ENCODE peak calls at places on chromosomes 7 and 10, in seven cellular contexts. B, F, K, Z, I, G and E are unnamed samples.

GRCh38 chr7:151113344-151114150 is 27.3 kb downstream of the AGAP3 start:
- DNase-seq in I (peak; percentile 82), B (peak; percentile 59), Z (peak; percentile 80), G (no peak), K (no peak), F (peak; percentile 88), E (peak; percentile 22)

GRCh38 chr10:14039968-14040668 is 290.6 kb downstream of the FRMD4A start:
- DNase-seq in K (no peak), B (peak; percentile 95), I (no peak), Z (peak; percentile 88), G (no peak), F (no peak), E (no peak)

GRCh38 chr7:102860351-102860811 is 52.4 kb upstream of the LRRC17 start:
- DNase-seq in I (no peak), Z (peak; percentile 93), B (peak; percentile 75), G (no peak), K (no peak), F (peak; percentile 47), E (peak; percentile 99)

GRCh38 chr10:119479048-119479394 is 63.5 kb downstream of the RGS10 start:
- DNase-seq in I (no peak), G (peak; percentile 45), Z (no peak), F (no peak), B (no peak), K (no peak), E (no peak)

GRCh38 chr10:81498152-81498551 is 376.8 kb upstream of the NRG3 start:
- DNase-seq in B (no peak), K (no peak), G (no peak), I (no peak), F (no peak), Z (no peak), E (no peak)

GRCh38 chr7:46139079-46139478 is 218.0 kb upstream of the IGFBP3 start:
- DNase-seq in B (peak; percentile 66), K (peak; percentile 4), I (no peak), G (no peak), F (peak; percentile 76), Z (peak; percentile 71), E (no peak)

GRCh38 chr10:28684986-28685580 is 7.8 kb downstream of the BAMBI start:
- DNase-seq in Z (no peak), B (no peak), I (no peak), G (no peak), F (no peak), K (no peak), E (no peak)

GRCh38 chr7:26348234-26348851 is 56.7 kb downstream of the SNX10 start:
- DNase-seq in F (no peak), G (no peak), K (no peak), B (no peak), I (no peak), Z (no peak), E (no peak)

GRCh38 chr10:122650331-122650730 is 49.3 kb downstream of the C10orf120 start:
- DNase-seq in B (no peak), K (no peak), G (no peak), I (no peak), Z (no peak), F (no peak), E (no peak)

GRCh38 chr7:128189231-128189930 is 51.7 kb upstream of the LEP start:
- DNase-seq in G (no peak), K (no peak), B (no peak), F (no peak), Z (no peak), I (no peak), E (no peak)

GRCh38 chr10:14571866-14572507 is 202.7 kb downstream of the FAM107B start:
- DNase-seq in I (peak; percentile 71), Z (peak; percentile 60), F (no peak), G (no peak), B (no peak), K (peak; percentile 32), E (no peak)

GRCh38 chr10:17061418-17061817 is 68.2 kb downstream of the CUBN start:
- DNase-seq in K (no peak), Z (peak; percentile 30), I (no peak), B (no peak), G (no peak), F (no peak), E (no peak)

GRCh38 chr7:104366390-104366789 is 38.0 kb downstream of the LHFPL3 start:
- DNase-seq in B (no peak), K (no peak), F (no peak), Z (no peak), I (no peak), G (no peak), E (no peak)

GRCh38 chr10:7409045-7409731 is 1.6 kb downstream of the SFMBT2 start:
- DNase-seq in F (no peak), G (peak; percentile 45), I (peak; percentile 46), B (no peak), Z (peak; percentile 14), K (peak; percentile 84), E (no peak)

GRCh38 chr7:6615853-6616555 is 594 bp downstream of the ZNF853 start:
- DNase-seq in G (no peak), K (no peak), F (no peak), Z (no peak), I (no peak), B (no peak), E (no peak)

GRCh38 chr10:132827423-132827789 is 41.5 kb upstream of the NKX6-2 start:
- DNase-seq in F (no peak), K (no peak), G (no peak), B (no peak), Z (no peak), I (no peak), E (no peak)

GRCh38 chr7:80277434-80278427 is 143.1 kb downstream of the GNAI1 start:
- DNase-seq in Z (peak; percentile 53), I (peak; percentile 69), B (peak; percentile 55), K (no peak), G (no peak), F (peak; percentile 77), E (peak; percentile 70)

GRCh38 chr7:30687604-30688003 is 5.3 kb upstream of the CRHR2 start:
- DNase-seq in G (no peak), K (no peak), Z (no peak), B (no peak), I (no peak), F (no peak), E (no peak)

GRCh38 chr7:116139807-116140206 is 70.5 kb upstream of the TES start:
- DNase-seq in B (no peak), G (no peak), I (no peak), F (no peak), Z (peak; percentile 9), K (no peak), E (no peak)

DNA sequence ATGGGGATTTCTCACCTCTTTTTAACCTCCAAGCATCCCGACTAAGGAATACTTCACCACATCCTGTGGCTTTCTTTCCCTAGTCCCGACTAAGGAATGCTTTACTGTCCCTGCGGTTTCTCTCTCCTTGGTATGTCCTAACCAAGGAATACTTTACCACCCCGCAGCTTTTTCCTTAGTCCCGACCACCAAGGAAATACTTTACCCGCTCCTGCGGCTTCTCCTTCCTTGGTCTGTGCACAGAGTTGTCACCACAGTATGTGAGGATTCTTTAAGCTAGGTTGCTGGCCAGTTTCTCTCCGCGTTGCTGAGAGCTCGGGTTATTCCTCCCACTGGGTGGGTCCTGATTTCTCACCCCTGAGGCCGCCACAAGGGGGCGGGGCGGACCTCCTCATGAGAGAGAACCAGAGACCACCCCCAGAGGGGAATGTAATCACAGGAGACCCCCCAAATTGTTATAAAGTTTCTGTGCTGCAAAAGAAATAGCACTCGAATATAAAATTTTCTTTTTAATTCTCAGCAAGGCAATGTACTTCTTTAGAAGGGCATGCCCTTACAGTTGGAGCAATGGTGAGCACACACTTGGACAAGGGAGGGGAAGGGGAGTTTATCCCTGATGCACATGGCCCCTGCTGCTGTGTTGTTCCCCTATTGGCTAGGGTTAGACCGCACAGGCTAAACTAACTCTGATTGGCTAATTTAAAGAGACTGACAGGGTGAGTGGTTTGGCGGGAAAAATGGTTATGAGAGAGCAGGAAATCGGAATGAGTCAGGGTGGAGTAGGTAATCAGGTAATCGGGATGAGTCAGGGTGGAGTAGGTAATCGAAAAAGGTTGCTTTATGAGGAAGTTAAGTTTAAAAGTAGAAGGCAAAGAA is 12.8 kb downstream of the SUGCT start:
- DNase-seq in K (no peak), G (no peak), B (no peak), I (no peak), Z (no peak), F (no peak), E (no peak)
- TF ChIP-seq CTCF in K (no peak), G (peak; percentile 44), B (no peak), I (no peak), Z (no peak), F (no peak), E (no peak)

GRCh38 chr7:34530211-34530610 is 127.8 kb upstream of the NPSR1 start:
- DNase-seq in K (no peak), Z (no peak), I (no peak), G (no peak), B (no peak), F (peak; percentile 1), E (no peak)
- H3K4me3 ChIP-seq in K (no peak overlapping the region), Z (no peak overlapping the region), I (no peak overlapping the region), G (no peak overlapping the region), B (no peak overlapping the region), F (no peak overlapping the region), E (no peak overlapping the region)

GRCh38 chr7:134197342-134197741 is 70.2 kb downstream of the LRGUK start:
- DNase-seq in G (no peak), I (no peak), F (no peak), Z (no peak), K (no peak), B (no peak), E (no peak)

GRCh38 chr7:134201569-134202261 is 74.6 kb downstream of the LRGUK start:
- DNase-seq in I (no peak), K (no peak), F (no peak), B (no peak), G (no peak), Z (no peak), E (no peak)

GRCh38 chr7:134200970-134201369 is 73.8 kb downstream of the LRGUK start:
- DNase-seq in I (no peak), F (no peak), Z (no peak), K (no peak), G (no peak), B (no peak), E (no peak)

GRCh38 chr7:134195252-134195651 is 68.1 kb downstream of the LRGUK start:
- DNase-seq in B (no peak), Z (no peak), I (no peak), G (no peak), K (no peak), F (no peak), E (no peak)

GRCh38 chr7:134196439-134196838 is 69.3 kb downstream of the LRGUK start:
- DNase-seq in Z (no peak), F (no peak), I (no peak), G (no peak), K (no peak), B (no peak), E (no peak)
- TF ChIP-seq CTCF in Z (no peak), F (no peak), I (no peak), G (no peak), K (no peak), B (no peak), E (no peak)

GRCh38 chr7:73830872-73831655 is at the start of gene CLDN4:
- DNase-seq in B (no peak), I (no peak), K (no peak), F (no peak), G (no peak), Z (no peak), E (no peak)
- H3K4me3 ChIP-seq in B (no peak within 1 kb of the TSS), I (no peak within 1 kb of the TSS), K (no peak within 1 kb of the TSS), F (no peak within 1 kb of the TSS), G (no peak within 1 kb of the TSS), Z (no peak within 1 kb of the TSS), E (no peak within 1 kb of the TSS)